ENCODE peak calls at places on chromosomes 2 and 18, in eight cellular contexts. K is NAMALWA; E is nephron progenitor cell; I is AG04449; U is ELR; X is GM12891; C is T-cell; W is stimulated activated CD4-positive, alpha-beta T cell treated with anti-CD3 and anti-CD28 coated beads, Interleukin-2, amount 100 ng/mL, for 48 hours. N is an unnamed sample.

GRCh38 chr2:17083902-17084301 is 418.3 kb upstream of the CYRIA start:
- DNase-seq in K (no peak), E (no peak), I (peak), U (peak), X (no peak), C (no peak), W (no peak), N (peak)

GRCh38 chr2:195486987-195487644 is 169.9 kb upstream of the SLC39A10 start:
- DNase-seq in K (peak), E (no peak), I (no peak), U (peak), X (no peak), C (no peak), W (no peak), N (peak)

GRCh38 chr18:12420831-12421421 is 13.2 kb downstream of the PRELID3A start:
- DNase-seq in K (peak), E (peak), I (no peak), U (no peak), X (peak), C (no peak), W (no peak), N (no peak)

GRCh38 chr18:35979112-35979511 is 6.6 kb downstream of the RMP24 start:
- DNase-seq in K (no peak), E (no peak), I (no peak), U (no peak), X (no peak), C (no peak), W (no peak), N (no peak)

GRCh38 chr18:59272971-59273935 is at the start of gene RAX:
- DNase-seq in K (peak), E (peak), I (no peak), U (peak), X (peak), C (no peak), W (no peak), N (no peak)

GRCh38 chr18:29145993-29146539 is 969.1 kb upstream of the CDH2 start:
- DNase-seq in K (no peak), E (no peak), I (no peak), U (no peak), X (no peak), C (no peak), W (no peak), N (no peak)

GRCh38 chr2:70938580-70938938 is 2.9 kb downstream of the ATP6V1B1 start:
- DNase-seq in K (no peak), E (no peak), I (no peak), U (no peak), X (no peak), C (no peak), W (no peak), N (no peak)

GRCh38 chr2:60602828-60603532 is 49.5 kb upstream of the BCL11A start:
- DNase-seq in K (no peak), E (no peak), I (no peak), U (no peak), X (no peak), C (no peak), W (no peak), N (no peak)

GRCh38 chr2:235552671-235553070 is 58.8 kb downstream of the AGAP1 start:
- DNase-seq in K (no peak), E (no peak), I (no peak), U (no peak), X (no peak), C (no peak), W (no peak), N (no peak)

GRCh38 chr18:12391487-12392136 is 14.6 kb upstream of the AFG3L2 start:
- DNase-seq in K (peak), E (peak), I (no peak), U (peak), X (peak), C (peak), W (peak), N (peak)

GRCh38 chr18:12883003-12883683 is 894 bp downstream of the PTPN2 start:
- DNase-seq in K (peak), E (no peak), I (no peak), U (peak), X (no peak), C (no peak), W (no peak), N (no peak)

GRCh38 chr2:10686176-10686575 is 3.6 kb downstream of the NOL10 start:
- DNase-seq in K (no peak), E (no peak), I (no peak), U (no peak), X (no peak), C (no peak), W (no peak), N (no peak)

GRCh38 chr2:150212722-150213171 is 274.7 kb downstream of the RND3 start:
- DNase-seq in K (no peak), E (no peak), I (peak), U (no peak), X (no peak), C (no peak), W (no peak), N (peak)

GRCh38 chr18:14075196-14075595 is 57.0 kb downstream of the ZNF519 start:
- DNase-seq in K (peak), E (no peak), I (no peak), U (no peak), X (no peak), C (no peak), W (no peak), N (no peak)

GRCh38 chr18:53416985-53417384 is 807.5 kb downstream of the MBD2 start:
- DNase-seq in K (no peak), E (no peak), I (peak), U (no peak), X (no peak), C (no peak), W (no peak), N (no peak)

GRCh38 chr2:86037141-86037794 is 68.4 kb downstream of the POLR1A start:
- DNase-seq in K (peak), E (no peak), I (no peak), U (peak), X (no peak), C (peak), W (no peak), N (peak)

GRCh38 chr18:46071894-46072867 is at the start of gene PSTPIP2:
- DNase-seq in K (no peak), E (peak), I (no peak), U (peak), X (peak), C (peak), W (peak), N (peak)

GRCh38 chr2:143218621-143219020 is 89.4 kb downstream of the ARHGAP15 start:
- DNase-seq in K (no peak), E (no peak), I (no peak), U (no peak), X (no peak), C (no peak), W (no peak), N (no peak)

GRCh38 chr18:74796928-74797576 is 199.4 kb downstream of the ZNF407 start:
- DNase-seq in K (peak), E (no peak), I (peak), U (peak), X (no peak), C (no peak), W (no peak), N (peak)

GRCh38 chr2:104361414-104361813 is 492.5 kb upstream of the POU3F3 start:
- DNase-seq in K (no peak), E (no peak), I (no peak), U (no peak), X (no peak), C (no peak), W (no peak), N (no peak)

GRCh38 chr2:137096187-137096586 is 330.8 kb downstream of the THSD7B start:
- DNase-seq in K (no peak), E (no peak), I (no peak), U (no peak), X (no peak), C (no peak), W (no peak), N (no peak)

GRCh38 chr2:29336334-29336733 is 221.1 kb downstream of the CLIP4 start:
- DNase-seq in K (no peak), E (no peak), I (no peak), U (no peak), X (no peak), C (no peak), W (no peak), N (no peak)

GRCh38 chr2:23595601-23596251 is 210.7 kb downstream of the KLHL29 start:
- DNase-seq in K (no peak), E (peak), I (peak), U (peak), X (no peak), C (no peak), W (no peak), N (no peak)

GRCh38 chr2:129165001-129165400 is 814.5 kb upstream of the RAB6C start:
- DNase-seq in K (no peak), E (no peak), I (no peak), U (no peak), X (no peak), C (no peak), W (no peak), N (no peak)

GRCh38 chr18:33839452-33840225 is 261.6 kb downstream of the ASXL3 start:
- DNase-seq in K (peak), E (peak), I (no peak), U (peak), X (peak), C (no peak), W (no peak), N (no peak)

GRCh38 chr18:59008302-59008974 is 131.2 kb upstream of the SEC11C start:
- DNase-seq in K (no peak), E (no peak), I (no peak), U (peak), X (no peak), C (no peak), W (no peak), N (peak)

GRCh38 chr18:72637319-72638113 is 93.4 kb upstream of the CBLN2 start:
- DNase-seq in K (no peak), E (no peak), I (no peak), U (no peak), X (no peak), C (no peak), W (no peak), N (no peak)

GRCh38 chr2:71452565-71452964 is 796 bp upstream of the DYSF start:
- DNase-seq in K (peak), E (no peak), I (no peak), U (peak), X (no peak), C (no peak), W (no peak), N (peak)

GRCh38 chr18:67511840-67512239 is 4.7 kb downstream of the DSEL start:
- DNase-seq in K (no peak), E (no peak), I (no peak), U (no peak), X (no peak), C (no peak), W (no peak), N (no peak)

GRCh38 chr2:99278793-99279291 is 22.2 kb downstream of the LYG1 start:
- DNase-seq in K (no peak), E (no peak), I (peak), U (peak), X (no peak), C (no peak), W (no peak), N (peak)

GRCh38 chr2:31246184-31246852 is 12.4 kb downstream of the EHD3 start:
- DNase-seq in K (no peak), E (no peak), I (no peak), U (no peak), X (no peak), C (no peak), W (no peak), N (no peak)

GRCh38 chr2:96808176-96808837 is 7.8 kb upstream of the CNNM3 start:
- DNase-seq in K (no peak), E (no peak), I (no peak), U (no peak), X (no peak), C (no peak), W (no peak), N (no peak)

GRCh38 chr18:42850174-42850766 is 265.2 kb downstream of the RIT2 start:
- DNase-seq in K (no peak), E (no peak), I (no peak), U (no peak), X (no peak), C (no peak), W (no peak), N (no peak)

N was measured in HCEC 1CT.